ENCODE peak calls at places on chromosomes 2 and 18, in eight cellular contexts. One of them, this sample, is unnamed.

GRCh38 chr2:169329669-169330554 is 32.4 kb downstream of the LRP2 start:
- DNase-seq in HCT116: no peak
- DNase-seq in K562: no peak
- DNase-seq in fibroblast of lung: no peak
- DNase-seq in neural progenitor cell: no peak
- DNase-seq in IMR-90: no peak
- DNase-seq in GM23248: no peak
- DNase-seq in HepG2: no peak
- DNase-seq in this sample: no peak

GRCh38 chr2:202635441-202636296 is 900 bp downstream of the FAM117B start:
- DNase-seq in HCT116: peak; percentile 34
- DNase-seq in K562: peak; percentile 87
- DNase-seq in fibroblast of lung: peak; percentile 35
- DNase-seq in neural progenitor cell: peak; percentile 88
- DNase-seq in IMR-90: peak; percentile 34
- DNase-seq in GM23248: peak; percentile 86
- DNase-seq in HepG2: peak; percentile 89
- DNase-seq in this sample: peak; percentile 81

GRCh38 chr2:181623159-181623558 is 33.7 kb downstream of the CERKL start:
- DNase-seq in HCT116: no peak
- DNase-seq in K562: no peak
- DNase-seq in fibroblast of lung: no peak
- DNase-seq in neural progenitor cell: no peak
- DNase-seq in IMR-90: no peak
- DNase-seq in GM23248: no peak
- DNase-seq in HepG2: no peak
- DNase-seq in this sample: no peak

GRCh38 chr2:43185146-43185545 is 41.3 kb downstream of the ZFP36L2 start:
- DNase-seq in HCT116: peak; percentile 69
- DNase-seq in K562: peak; percentile 65
- DNase-seq in fibroblast of lung: no peak
- DNase-seq in neural progenitor cell: no peak
- DNase-seq in IMR-90: peak; percentile 21
- DNase-seq in GM23248: no peak
- DNase-seq in HepG2: no peak
- DNase-seq in this sample: no peak

GRCh38 chr2:169110919-169111318 is 41.6 kb downstream of the DHRS9 start:
- DNase-seq in HCT116: no peak
- DNase-seq in K562: no peak
- DNase-seq in fibroblast of lung: no peak
- DNase-seq in neural progenitor cell: peak; percentile 56
- DNase-seq in IMR-90: no peak
- DNase-seq in GM23248: peak; percentile 15
- DNase-seq in HepG2: no peak
- DNase-seq in this sample: no peak

GRCh38 chr2:54557601-54558187 is 101.6 kb downstream of the SPTBN1 start:
- DNase-seq in HCT116: peak; percentile 81
- DNase-seq in K562: peak; percentile 81
- DNase-seq in fibroblast of lung: peak; percentile 36
- DNase-seq in neural progenitor cell: peak; percentile 84
- DNase-seq in IMR-90: no peak
- DNase-seq in GM23248: peak; percentile 22
- DNase-seq in HepG2: peak; percentile 74
- DNase-seq in this sample: peak; percentile 70

GRCh38 chr2:104120144-104120543 is 733.8 kb upstream of the POU3F3 start:
- DNase-seq in HCT116: no peak
- DNase-seq in K562: no peak
- DNase-seq in fibroblast of lung: no peak
- DNase-seq in neural progenitor cell: no peak
- DNase-seq in IMR-90: no peak
- DNase-seq in GM23248: no peak
- DNase-seq in HepG2: no peak
- DNase-seq in this sample: no peak

GRCh38 chr2:142973160-142973821 is 95.8 kb downstream of the KYNU start:
- DNase-seq in HCT116: no peak
- DNase-seq in K562: peak; percentile 6
- DNase-seq in fibroblast of lung: no peak
- DNase-seq in neural progenitor cell: peak; percentile 9
- DNase-seq in IMR-90: no peak
- DNase-seq in GM23248: peak; percentile 27
- DNase-seq in HepG2: no peak
- DNase-seq in this sample: no peak

GRCh38 chr2:31013311-31013710 is 124.9 kb downstream of the GALNT14 start:
- DNase-seq in HCT116: no peak
- DNase-seq in K562: no peak
- DNase-seq in fibroblast of lung: no peak
- DNase-seq in neural progenitor cell: no peak
- DNase-seq in IMR-90: no peak
- DNase-seq in GM23248: no peak
- DNase-seq in HepG2: no peak
- DNase-seq in this sample: no peak

GRCh38 chr2:20618468-20618885 is 32.4 kb downstream of the HS1BP3 start:
- DNase-seq in HCT116: no peak
- DNase-seq in K562: no peak
- DNase-seq in fibroblast of lung: no peak
- DNase-seq in neural progenitor cell: no peak
- DNase-seq in IMR-90: no peak
- DNase-seq in GM23248: peak; percentile 59
- DNase-seq in HepG2: no peak
- DNase-seq in this sample: no peak

GRCh38 chr2:103435010-103435409 is 673.2 kb downstream of the TMEM182 start:
- DNase-seq in HCT116: no peak
- DNase-seq in K562: no peak
- DNase-seq in fibroblast of lung: no peak
- DNase-seq in neural progenitor cell: no peak
- DNase-seq in IMR-90: no peak
- DNase-seq in GM23248: peak; percentile 10
- DNase-seq in HepG2: no peak
- DNase-seq in this sample: peak; percentile 44

GRCh38 chr2:71101656-71102055 is 28.4 kb downstream of the MCEE start:
- DNase-seq in HCT116: no peak
- DNase-seq in K562: no peak
- DNase-seq in fibroblast of lung: peak; percentile 85
- DNase-seq in neural progenitor cell: no peak
- DNase-seq in IMR-90: peak; percentile 94
- DNase-seq in GM23248: peak; percentile 65
- DNase-seq in HepG2: peak; percentile 50
- DNase-seq in this sample: peak; percentile 15

GRCh38 chr2:68993660-68994059 is 19.2 kb downstream of the GKN1 start:
- DNase-seq in HCT116: no peak
- DNase-seq in K562: no peak
- DNase-seq in fibroblast of lung: no peak
- DNase-seq in neural progenitor cell: peak; percentile 10
- DNase-seq in IMR-90: no peak
- DNase-seq in GM23248: no peak
- DNase-seq in HepG2: peak; percentile 77
- DNase-seq in this sample: no peak

GRCh38 chr2:27830616-27831120 is 59.1 kb downstream of the MRPL33 start:
- DNase-seq in HCT116: no peak
- DNase-seq in K562: no peak
- DNase-seq in fibroblast of lung: no peak
- DNase-seq in neural progenitor cell: no peak
- DNase-seq in IMR-90: no peak
- DNase-seq in GM23248: no peak
- DNase-seq in HepG2: no peak
- DNase-seq in this sample: peak; percentile 77
- H3K27ac ChIP-seq in HCT116: no peak overlapping the region
- H3K27ac ChIP-seq in K562: no peak overlapping the region
- H3K27ac ChIP-seq in fibroblast of lung: no peak overlapping the region
- H3K27ac ChIP-seq in neural progenitor cell: no peak overlapping the region
- H3K27ac ChIP-seq in IMR-90: no peak overlapping the region
- H3K27ac ChIP-seq in GM23248: no peak overlapping the region
- H3K27ac ChIP-seq in HepG2: no peak overlapping the region
- H3K27ac ChIP-seq in this sample: peak overlapping the region; percentile 44

DNA sequence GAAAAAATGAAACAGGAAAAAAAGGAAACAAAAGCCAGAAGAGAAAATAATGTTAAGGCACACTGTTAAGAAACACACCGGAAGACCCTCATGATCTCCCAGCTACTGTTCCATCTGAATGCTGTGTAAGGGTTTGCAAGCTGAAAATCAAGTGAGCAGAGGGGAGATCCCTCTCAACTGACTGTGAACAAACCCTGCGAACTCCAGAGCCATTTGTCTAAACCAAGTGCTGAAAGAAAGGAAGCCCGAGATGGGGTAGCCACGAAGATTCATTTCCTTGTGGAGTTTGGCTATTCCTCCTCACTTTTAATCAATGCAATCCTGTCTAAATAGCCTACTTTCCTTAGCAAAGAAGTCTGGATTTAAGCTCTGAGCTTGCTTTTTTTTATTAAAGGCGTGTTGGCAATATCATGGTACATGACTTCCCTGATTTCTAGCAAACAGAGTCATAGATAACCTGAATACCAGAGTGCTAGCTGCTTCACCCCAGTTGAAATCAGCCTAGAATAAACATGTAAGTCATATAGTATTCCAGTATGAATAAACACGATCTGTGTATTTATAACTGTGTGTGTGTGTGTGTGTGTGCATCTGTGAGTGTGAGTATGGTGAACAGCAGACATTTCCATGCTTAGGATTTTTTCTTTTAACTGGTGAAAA is 365.2 kb downstream of the ZNF521 start:
- DNase-seq in HCT116: no peak
- DNase-seq in K562: no peak
- DNase-seq in fibroblast of lung: peak; percentile 31
- DNase-seq in neural progenitor cell: peak; percentile 37
- DNase-seq in IMR-90: peak; percentile 50
- DNase-seq in GM23248: peak; percentile 33
- DNase-seq in HepG2: no peak
- DNase-seq in this sample: no peak
- H3K4me3 ChIP-seq in HCT116: no peak overlapping the region
- H3K4me3 ChIP-seq in K562: no peak overlapping the region
- H3K4me3 ChIP-seq in fibroblast of lung: no peak overlapping the region
- H3K4me3 ChIP-seq in neural progenitor cell: peak overlapping the region; percentile 19
- H3K4me3 ChIP-seq in IMR-90: no peak overlapping the region
- H3K4me3 ChIP-seq in GM23248: peak overlapping the region; percentile 36
- H3K4me3 ChIP-seq in HepG2: no peak overlapping the region
- H3K4me3 ChIP-seq in this sample: no peak overlapping the region

GRCh38 chr18:76806301-76806700 is 16.1 kb upstream of the ZNF236 start:
- DNase-seq in HCT116: no peak
- DNase-seq in K562: no peak
- DNase-seq in fibroblast of lung: no peak
- DNase-seq in neural progenitor cell: no peak
- DNase-seq in IMR-90: no peak
- DNase-seq in GM23248: no peak
- DNase-seq in HepG2: no peak
- DNase-seq in this sample: no peak

GRCh38 chr18:76803814-76804213 is 18.5 kb upstream of the ZNF236 start:
- DNase-seq in HCT116: no peak
- DNase-seq in K562: peak; percentile 75
- DNase-seq in fibroblast of lung: peak; percentile 55
- DNase-seq in neural progenitor cell: peak; percentile 72
- DNase-seq in IMR-90: peak; percentile 52
- DNase-seq in GM23248: peak; percentile 75
- DNase-seq in HepG2: peak; percentile 44
- DNase-seq in this sample: peak; percentile 82

GRCh38 chr18:76805221-76805620 is 17.1 kb upstream of the ZNF236 start:
- DNase-seq in HCT116: no peak
- DNase-seq in K562: no peak
- DNase-seq in fibroblast of lung: no peak
- DNase-seq in neural progenitor cell: no peak
- DNase-seq in IMR-90: peak; percentile 45
- DNase-seq in GM23248: peak; percentile 73
- DNase-seq in HepG2: peak; percentile 38
- DNase-seq in this sample: peak; percentile 50

GRCh38 chr18:76803413-76803812 is 18.9 kb upstream of the ZNF236 start:
- DNase-seq in HCT116: no peak
- DNase-seq in K562: no peak
- DNase-seq in fibroblast of lung: no peak
- DNase-seq in neural progenitor cell: no peak
- DNase-seq in IMR-90: no peak
- DNase-seq in GM23248: no peak
- DNase-seq in HepG2: no peak
- DNase-seq in this sample: no peak

DNA sequence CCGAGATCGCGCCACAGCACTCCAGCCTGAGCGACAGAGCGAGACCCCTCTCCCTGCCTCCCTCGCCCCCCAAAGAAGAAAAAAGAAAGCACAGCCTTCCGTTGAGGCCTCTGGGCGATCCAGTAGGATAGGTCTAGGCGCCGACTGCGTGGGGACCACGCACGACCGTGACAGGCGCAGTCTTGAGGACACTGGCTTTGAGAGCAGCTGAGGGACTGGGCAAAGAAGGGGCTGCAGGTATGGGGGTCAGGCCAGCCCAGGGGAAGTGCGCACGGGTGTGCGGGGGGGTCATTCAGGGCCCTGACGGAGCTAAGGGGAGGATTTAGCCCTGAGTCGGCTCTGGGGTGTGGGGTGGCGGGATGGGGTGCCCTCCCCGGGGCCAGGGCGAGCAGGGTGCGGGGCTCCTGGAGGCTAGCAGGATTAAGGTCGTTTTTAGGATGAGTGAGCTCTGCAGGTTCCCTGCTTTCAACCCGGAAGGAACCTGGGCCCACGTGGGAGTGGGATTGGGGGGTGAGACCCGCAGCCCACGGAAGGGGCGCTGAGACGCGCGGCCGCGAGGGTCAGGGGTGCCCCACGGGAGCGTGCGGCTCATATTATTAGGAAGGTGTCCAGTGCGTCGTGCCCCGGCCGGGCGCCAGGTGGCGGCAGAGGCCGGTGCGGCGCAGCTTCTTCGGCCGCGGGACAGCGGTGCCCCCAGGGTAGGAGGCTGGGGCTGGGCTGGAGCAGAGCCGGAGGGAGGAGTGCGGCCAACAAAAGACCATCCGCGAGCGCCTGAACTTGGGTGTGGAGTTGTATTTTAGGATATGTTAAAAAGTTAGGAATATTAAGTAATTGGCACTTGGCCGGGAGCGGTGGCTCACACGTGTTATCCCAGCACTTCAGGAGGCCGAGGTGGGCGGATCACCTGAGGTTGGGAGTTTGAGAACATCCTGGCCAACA is 20.5 kb upstream of the ZNF236 start:
- DNase-seq in HCT116: no peak
- DNase-seq in K562: peak; percentile 69
- DNase-seq in fibroblast of lung: peak; percentile 40
- DNase-seq in neural progenitor cell: peak; percentile 70
- DNase-seq in IMR-90: peak; percentile 35
- DNase-seq in GM23248: peak; percentile 62
- DNase-seq in HepG2: peak; percentile 24
- DNase-seq in this sample: peak; percentile 70
- H3K9ac ChIP-seq in HCT116: peak overlapping the region; percentile 61
- H3K9ac ChIP-seq in K562: no peak overlapping the region
- H3K9ac ChIP-seq in fibroblast of lung: peak overlapping the region; percentile 23
- H3K9ac ChIP-seq in neural progenitor cell: no peak overlapping the region
- H3K9ac ChIP-seq in IMR-90: no peak overlapping the region
- H3K9ac ChIP-seq in GM23248: peak overlapping the region; percentile 7
- H3K9ac ChIP-seq in HepG2: peak overlapping the region; percentile 45
- H3K9ac ChIP-seq in this sample: peak overlapping the region; percentile 31

DNA sequence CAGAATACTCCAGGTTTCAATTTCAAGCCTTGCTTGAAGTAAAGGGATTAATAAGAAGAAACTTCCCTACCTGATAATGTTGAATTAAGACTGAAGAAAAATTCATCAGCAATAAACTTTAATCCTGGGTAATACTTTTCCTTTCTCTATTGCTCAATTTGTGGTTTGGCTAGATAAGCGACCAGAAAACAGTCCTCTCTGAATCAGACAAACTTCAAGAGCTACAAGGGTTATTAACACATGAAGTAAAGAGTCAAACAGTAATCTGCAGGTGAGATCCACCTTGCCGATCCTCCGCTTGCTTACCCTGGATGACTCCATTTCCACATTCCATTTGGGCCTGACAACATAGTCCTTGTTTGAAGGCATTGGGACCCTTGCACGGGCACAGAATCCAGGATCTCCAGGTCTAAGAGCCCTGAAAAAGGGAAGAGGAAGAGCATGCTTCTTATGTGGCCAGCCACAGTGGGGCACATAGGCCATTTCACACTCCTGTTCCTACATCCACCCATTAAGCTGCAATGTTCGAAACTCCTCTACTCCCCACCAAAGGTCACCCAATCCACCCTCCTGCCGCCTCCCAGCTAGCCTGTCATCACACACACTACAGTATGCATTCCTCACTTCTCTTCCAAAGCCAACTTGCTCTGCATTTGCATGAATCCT is 39.9 kb downstream of the IWS1 start:
- DNase-seq in HCT116: no peak
- DNase-seq in K562: no peak
- DNase-seq in fibroblast of lung: no peak
- DNase-seq in neural progenitor cell: no peak
- DNase-seq in IMR-90: peak; percentile 20
- DNase-seq in GM23248: peak; percentile 59
- DNase-seq in HepG2: no peak
- DNase-seq in this sample: no peak
- H3K27ac ChIP-seq in HCT116: no peak overlapping the region
- H3K27ac ChIP-seq in K562: no peak overlapping the region
- H3K27ac ChIP-seq in fibroblast of lung: no peak overlapping the region
- H3K27ac ChIP-seq in neural progenitor cell: no peak overlapping the region
- H3K27ac ChIP-seq in IMR-90: no peak overlapping the region
- H3K27ac ChIP-seq in GM23248: no peak overlapping the region
- H3K27ac ChIP-seq in HepG2: no peak overlapping the region
- H3K27ac ChIP-seq in this sample: no peak overlapping the region

This sample was measured in PC-3.